ENCODE peak calls at places on chromosome 1, in ten cellular contexts. C, M, D, S, H, V, A, F, I and E are unnamed samples.

GRCh38 chr1:171871848-171872247 is 30.6 kb downstream of the DNM3 start:
- DNase-seq in C (no peak), M (no peak), D (no peak), S (no peak), H (no peak), V (no peak), A (no peak), F (no peak), I (no peak), E (no peak)

GRCh38 chr1:212295579-212295978 is 10.4 kb downstream of the PPP2R5A start:
- DNase-seq in C (no peak), M (no peak), D (no peak), S (no peak), H (no peak), V (no peak), A (no peak), F (no peak), I (no peak), E (no peak)

GRCh38 chr1:42886800-42887199 is 40.4 kb downstream of the ZNF691 start:
- DNase-seq in C (no peak), M (no peak), D (no peak), S (no peak), H (no peak), V (peak; percentile 7), A (no peak), F (no peak), I (no peak), E (no peak)

GRCh38 chr1:162235261-162235780 is 141.3 kb downstream of the SPATA46 start:
- DNase-seq in C (no peak), M (no peak), D (peak; percentile 51), S (no peak), H (no peak), V (no peak), A (no peak), F (no peak), I (no peak), E (no peak)

GRCh38 chr1:116448785-116449385 is 75.8 kb downstream of the ATP1A1 start:
- DNase-seq in C (no peak), M (no peak), D (no peak), S (no peak), H (no peak), V (no peak), A (no peak), F (no peak), I (no peak), E (no peak)

GRCh38 chr1:92747735-92748134 is 37.2 kb downstream of the EVI5 start:
- DNase-seq in C (no peak), M (no peak), D (no peak), S (no peak), H (no peak), V (no peak), A (no peak), F (no peak), I (no peak), E (no peak)

GRCh38 chr1:215523128-215523861 is 43.8 kb upstream of the KCTD3 start:
- DNase-seq in C (no peak), M (no peak), D (no peak), S (no peak), H (no peak), V (no peak), A (peak; percentile 6), F (no peak), I (no peak), E (no peak)

GRCh38 chr1:19469004-19469403 is 16.3 kb downstream of the CAPZB start:
- DNase-seq in C (no peak), M (no peak), D (no peak), S (no peak), H (no peak), V (no peak), A (no peak), F (no peak), I (no peak), E (no peak)

GRCh38 chr1:86156571-86157455 is at the start of gene COL24A1:
- DNase-seq in C (peak; percentile 61), M (peak; percentile 39), D (peak; percentile 48), S (no peak), H (peak; percentile 27), V (peak; percentile 39), A (no peak), F (peak; percentile 58), I (peak; percentile 68), E (no peak)

GRCh38 chr1:45059829-45060228 is 47.8 kb downstream of the UROD start:
- DNase-seq in C (no peak), M (no peak), D (no peak), S (no peak), H (no peak), V (peak; percentile 6), A (no peak), F (no peak), I (no peak), E (no peak)

GRCh38 chr1:178310685-178311105 is 186.1 kb downstream of the CLEC20A start:
- DNase-seq in C (peak; percentile 65), M (no peak), D (no peak), S (peak; percentile 55), H (no peak), V (peak; percentile 49), A (peak; percentile 64), F (no peak), I (no peak), E (no peak)

GRCh38 chr1:111538343-111539035 is 35.1 kb upstream of the ADORA3 start:
- DNase-seq in C (no peak), M (no peak), D (no peak), S (no peak), H (no peak), V (no peak), A (no peak), F (no peak), I (no peak), E (no peak)

GRCh38 chr1:15062479-15063099 is 91.0 kb upstream of the TMEM51 start:
- DNase-seq in C (no peak), M (no peak), D (no peak), S (no peak), H (no peak), V (no peak), A (no peak), F (no peak), I (no peak), E (no peak)

GRCh38 chr1:53601031-53601745 is 137.8 kb downstream of the GLIS1 start:
- DNase-seq in C (no peak), M (no peak), D (no peak), S (no peak), H (no peak), V (no peak), A (no peak), F (no peak), I (peak; percentile 30), E (no peak)

GRCh38 chr1:72285074-72285425 is 2.7 kb upstream of the NEGR1 start:
- DNase-seq in C (no peak), M (no peak), D (no peak), S (no peak), H (no peak), V (no peak), A (no peak), F (no peak), I (no peak), E (no peak)

GRCh38 chr1:165884690-165885304 is 57.4 kb downstream of the UCK2 start:
- DNase-seq in C (no peak), M (no peak), D (no peak), S (no peak), H (no peak), V (no peak), A (no peak), F (no peak), I (no peak), E (no peak)

GRCh38 chr1:225519166-225519863 is 91.5 kb upstream of the LBR start:
- DNase-seq in C (no peak), M (no peak), D (no peak), S (no peak), H (no peak), V (no peak), A (no peak), F (no peak), I (no peak), E (no peak)

GRCh38 chr1:78146137-78146822 is 100.5 kb downstream of the GIPC2 start:
- DNase-seq in C (no peak), M (no peak), D (no peak), S (no peak), H (no peak), V (no peak), A (no peak), F (no peak), I (no peak), E (no peak)

GRCh38 chr1:170729608-170730378 is 65.9 kb downstream of the PRRX1 start:
- DNase-seq in C (no peak), M (no peak), D (no peak), S (no peak), H (peak; percentile 52), V (no peak), A (no peak), F (no peak), I (no peak), E (no peak)
- H3K27ac ChIP-seq in C (no peak overlapping the region), M (peak overlapping the region; percentile 45), D (no peak overlapping the region), S (no peak overlapping the region), H (peak overlapping the region; percentile 97), V (no peak overlapping the region), A (no peak overlapping the region), F (no peak overlapping the region), I (no peak overlapping the region), E (no peak overlapping the region)

DNA sequence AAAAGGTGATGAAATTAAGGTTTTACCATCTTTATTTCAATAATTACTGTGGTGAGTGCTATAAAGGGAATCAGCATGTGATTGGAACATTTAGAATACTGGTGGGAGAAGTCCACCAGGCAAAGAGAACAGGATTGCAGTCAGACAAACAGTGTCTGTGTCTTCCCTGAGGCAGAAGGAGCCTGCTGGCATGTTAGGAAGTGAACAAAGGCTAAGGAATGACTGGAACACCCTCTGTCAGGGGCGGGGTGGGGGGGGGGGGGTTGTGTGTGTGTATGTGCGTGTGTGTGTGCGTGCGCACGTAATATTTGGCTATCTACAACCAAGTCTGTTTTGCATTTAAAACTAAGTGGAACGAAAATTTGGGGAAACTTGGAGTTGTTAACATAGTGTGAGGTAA is 30.2 kb downstream of the SRRM1 start:
- DNase-seq in C (no peak), M (no peak), D (no peak), S (no peak), H (no peak), V (no peak), A (no peak), F (no peak), I (no peak), E (no peak)
- H3K27ac ChIP-seq in C (no peak overlapping the region), M (peak overlapping the region; percentile 77), D (no peak overlapping the region), S (peak overlapping the region; percentile 47), H (no peak overlapping the region), V (no peak overlapping the region), A (no peak overlapping the region), F (no peak overlapping the region), I (no peak overlapping the region), E (peak overlapping the region; percentile 65)

DNA sequence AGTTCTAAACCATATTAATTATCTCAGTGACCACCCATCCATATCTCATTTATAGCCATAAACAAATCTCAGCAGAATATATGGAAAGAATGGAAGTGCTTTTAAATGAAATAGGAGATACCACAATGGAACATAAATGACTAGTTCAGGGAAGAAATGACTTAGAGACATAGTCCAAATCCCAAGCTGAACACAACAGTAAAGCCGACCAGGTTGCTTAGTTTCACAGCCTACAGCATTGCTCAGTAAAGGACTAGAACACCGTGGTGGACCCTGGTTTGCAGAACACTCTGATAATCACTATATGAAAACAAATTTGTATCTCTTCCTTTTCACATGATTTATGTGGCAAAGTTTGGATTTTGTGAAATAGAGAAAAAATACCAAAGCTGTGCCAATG is 40.3 kb downstream of the MYSM1 start:
- DNase-seq in C (no peak), M (no peak), D (no peak), S (no peak), H (no peak), V (no peak), A (no peak), F (no peak), I (no peak), E (no peak)
- H3K27ac ChIP-seq in C (no peak overlapping the region), M (no peak overlapping the region), D (no peak overlapping the region), S (no peak overlapping the region), H (no peak overlapping the region), V (peak overlapping the region; percentile 36), A (no peak overlapping the region), F (peak overlapping the region; percentile 15), I (peak overlapping the region; percentile 15), E (no peak overlapping the region)

GRCh38 chr1:63888984-63889383 is 115.2 kb downstream of the ROR1 start:
- DNase-seq in C (no peak), M (no peak), D (no peak), S (no peak), H (no peak), V (no peak), A (no peak), F (no peak), I (no peak), E (no peak)
- H3K27ac ChIP-seq in C (no peak overlapping the region), M (no peak overlapping the region), D (no peak overlapping the region), S (no peak overlapping the region), H (no peak overlapping the region), V (no peak overlapping the region), A (no peak overlapping the region), F (no peak overlapping the region), I (no peak overlapping the region), E (no peak overlapping the region)